ENCODE peak calls at places on chromosomes 12 and 14, in four cellular contexts. One of them, this sample, is unnamed. For H3K4me1, the result is how much of the 10 kb centered on the place peaks cover.

GRCh38 chr14:105469456-105470162 is 5.0 kb upstream of the CRIP2 start:
- DNase-seq in neuronal stem cell: no peak
- DNase-seq in transverse colon: no peak
- DNase-seq in esophagus squamous epithelium: no peak
- DNase-seq in this sample: no peak

GRCh38 chr12:116880213-116880816 is 926 bp downstream of the HRK start:
- DNase-seq in neuronal stem cell: no peak
- DNase-seq in transverse colon: no peak
- DNase-seq in esophagus squamous epithelium: no peak
- DNase-seq in this sample: peak

GRCh38 chr14:86057018-86057667 is 527.2 kb downstream of the FLRT2 start:
- DNase-seq in neuronal stem cell: no peak
- DNase-seq in transverse colon: no peak
- DNase-seq in esophagus squamous epithelium: no peak
- DNase-seq in this sample: peak

GRCh38 chr14:31947680-31948580 is 129.2 kb upstream of the ARHGAP5 start:
- DNase-seq in neuronal stem cell: no peak
- DNase-seq in transverse colon: no peak
- DNase-seq in esophagus squamous epithelium: no peak
- DNase-seq in this sample: no peak

GRCh38 chr12:51028811-51029146 is 2.6 kb upstream of the SLC11A2 start:
- DNase-seq in neuronal stem cell: no peak
- DNase-seq in transverse colon: no peak
- DNase-seq in esophagus squamous epithelium: no peak
- DNase-seq in this sample: no peak

GRCh38 chr12:53345486-53346195 is 9.5 kb upstream of the SP7 start:
- DNase-seq in neuronal stem cell: no peak
- DNase-seq in transverse colon: no peak
- DNase-seq in esophagus squamous epithelium: no peak
- DNase-seq in this sample: no peak

GRCh38 chr14:80202888-80203562 is 8.3 kb downstream of the DIO2 start:
- DNase-seq in neuronal stem cell: no peak
- DNase-seq in transverse colon: peak
- DNase-seq in esophagus squamous epithelium: no peak
- DNase-seq in this sample: peak

GRCh38 chr14:77151245-77151644 is 9.7 kb upstream of the ZDHHC22 start:
- DNase-seq in neuronal stem cell: peak
- DNase-seq in transverse colon: no peak
- DNase-seq in esophagus squamous epithelium: no peak
- DNase-seq in this sample: peak

GRCh38 chr14:60777856-60778578 is 43.5 kb downstream of the MNAT1 start:
- DNase-seq in neuronal stem cell: no peak
- DNase-seq in transverse colon: no peak
- DNase-seq in esophagus squamous epithelium: no peak
- DNase-seq in this sample: no peak

GRCh38 chr14:100297320-100298300 is 8.6 kb downstream of the SLC25A29 start:
- DNase-seq in neuronal stem cell: no peak
- DNase-seq in transverse colon: peak
- DNase-seq in esophagus squamous epithelium: no peak
- DNase-seq in this sample: no peak

GRCh38 chr14:100694579-100695422 is 31.9 kb upstream of the DLK1 start:
- DNase-seq in neuronal stem cell: no peak
- DNase-seq in transverse colon: no peak
- DNase-seq in esophagus squamous epithelium: no peak
- DNase-seq in this sample: no peak

GRCh38 chr14:99817331-99817730 is 24.1 kb downstream of the EML1 start:
- DNase-seq in neuronal stem cell: no peak
- DNase-seq in transverse colon: no peak
- DNase-seq in esophagus squamous epithelium: no peak
- DNase-seq in this sample: no peak

GRCh38 chr14:99234982-99235491 is 37.0 kb downstream of the BCL11B start:
- DNase-seq in neuronal stem cell: peak
- DNase-seq in transverse colon: no peak
- DNase-seq in esophagus squamous epithelium: no peak
- DNase-seq in this sample: peak

GRCh38 chr12:116551952-116552749 is 7.0 kb upstream of the MAP1LC3B2 start:
- DNase-seq in neuronal stem cell: no peak
- DNase-seq in transverse colon: no peak
- DNase-seq in esophagus squamous epithelium: no peak
- DNase-seq in this sample: peak

GRCh38 chr14:26008290-26008689 is 589.5 kb downstream of the NOVA1 start:
- DNase-seq in neuronal stem cell: no peak
- DNase-seq in transverse colon: no peak
- DNase-seq in esophagus squamous epithelium: no peak
- DNase-seq in this sample: peak

GRCh38 chr14:102088012-102088792 is 1.4 kb upstream of the HSP90AA1 start:
- DNase-seq in neuronal stem cell: no peak
- DNase-seq in transverse colon: peak
- DNase-seq in esophagus squamous epithelium: no peak
- DNase-seq in this sample: peak

GRCh38 chr12:93526786-93527428 is 45.6 kb upstream of the SOCS2 start:
- DNase-seq in neuronal stem cell: peak
- DNase-seq in transverse colon: no peak
- DNase-seq in esophagus squamous epithelium: no peak
- DNase-seq in this sample: peak

GRCh38 chr14:21528381-21529348 is 2.5 kb upstream of the SALL2 start:
- DNase-seq in neuronal stem cell: no peak
- DNase-seq in transverse colon: no peak
- DNase-seq in esophagus squamous epithelium: no peak
- DNase-seq in this sample: no peak

GRCh38 chr12:14993537-14994266 is 20.9 kb downstream of the PDE6H start:
- DNase-seq in neuronal stem cell: no peak
- DNase-seq in transverse colon: no peak
- DNase-seq in esophagus squamous epithelium: no peak
- DNase-seq in this sample: no peak

GRCh38 chr12:25518512-25518911 is 34.6 kb downstream of the LMNTD1 start:
- DNase-seq in neuronal stem cell: no peak
- DNase-seq in transverse colon: no peak
- DNase-seq in esophagus squamous epithelium: no peak
- DNase-seq in this sample: no peak

GRCh38 chr14:31241450-31242114 is 34.0 kb upstream of the HECTD1 start:
- DNase-seq in neuronal stem cell: no peak
- DNase-seq in transverse colon: no peak
- DNase-seq in esophagus squamous epithelium: no peak
- DNase-seq in this sample: no peak

GRCh38 chr12:43098078-43098477 is 453.9 kb downstream of the ADAMTS20 start:
- DNase-seq in neuronal stem cell: no peak
- DNase-seq in transverse colon: no peak
- DNase-seq in esophagus squamous epithelium: no peak
- DNase-seq in this sample: no peak

GRCh38 chr14:65449647-65450046 is 37.1 kb downstream of the FUT8 start:
- DNase-seq in neuronal stem cell: no peak
- DNase-seq in transverse colon: no peak
- DNase-seq in esophagus squamous epithelium: no peak
- DNase-seq in this sample: no peak

GRCh38 chr12:44021471-44021971 is 185.6 kb downstream of the TMEM117 start:
- DNase-seq in neuronal stem cell: no peak
- DNase-seq in transverse colon: no peak
- DNase-seq in esophagus squamous epithelium: no peak
- DNase-seq in this sample: no peak

GRCh38 chr12:64560395-64561301 is 49.6 kb upstream of the RASSF3 start:
- DNase-seq in neuronal stem cell: no peak
- DNase-seq in transverse colon: no peak
- DNase-seq in esophagus squamous epithelium: no peak
- DNase-seq in this sample: peak

GRCh38 chr12:56808954-56809353 is 45.8 kb downstream of the HSD17B6 start:
- DNase-seq in neuronal stem cell: no peak
- DNase-seq in transverse colon: no peak
- DNase-seq in esophagus squamous epithelium: no peak
- DNase-seq in this sample: no peak

GRCh38 chr12:119544780-119545625 is 48.6 kb upstream of the TMEM233 start:
- DNase-seq in neuronal stem cell: peak
- DNase-seq in transverse colon: peak
- DNase-seq in esophagus squamous epithelium: no peak
- DNase-seq in this sample: peak

GRCh38 chr12:50265770-50266524 is 17.4 kb downstream of the LIMA1 start:
- DNase-seq in neuronal stem cell: no peak
- DNase-seq in transverse colon: no peak
- DNase-seq in esophagus squamous epithelium: no peak
- DNase-seq in this sample: no peak

GRCh38 chr12:77577756-77578155 is 252.9 kb upstream of the NAV3 start:
- DNase-seq in neuronal stem cell: no peak
- DNase-seq in transverse colon: no peak
- DNase-seq in esophagus squamous epithelium: no peak
- DNase-seq in this sample: no peak

GRCh38 chr12:109615556-109616229 is 42.1 kb downstream of the MVK start:
- DNase-seq in neuronal stem cell: no peak
- DNase-seq in transverse colon: no peak
- DNase-seq in esophagus squamous epithelium: no peak
- DNase-seq in this sample: no peak

GRCh38 chr12:48816148-48816854 is 2.0 kb upstream of the CACNB3 start:
- DNase-seq in neuronal stem cell: no peak
- DNase-seq in transverse colon: peak
- DNase-seq in esophagus squamous epithelium: no peak
- DNase-seq in this sample: no peak

GRCh38 chr12:75837700-75838099 is 193.9 kb downstream of the PHLDA1 start:
- DNase-seq in neuronal stem cell: no peak
- DNase-seq in transverse colon: no peak
- DNase-seq in esophagus squamous epithelium: no peak
- DNase-seq in this sample: peak

GRCh38 chr12:120693848-120694247 is 6.9 kb downstream of the MLEC start:
- DNase-seq in neuronal stem cell: peak
- DNase-seq in transverse colon: no peak
- DNase-seq in esophagus squamous epithelium: no peak
- DNase-seq in this sample: peak

GRCh38 chr14:49897965-49898364 is 5.1 kb downstream of the ARF6 start:
- DNase-seq in neuronal stem cell: no peak
- DNase-seq in transverse colon: no peak
- DNase-seq in esophagus squamous epithelium: no peak
- DNase-seq in this sample: no peak
- H3K4me1 ChIP-seq in neuronal stem cell: under half
- H3K4me1 ChIP-seq in transverse colon: half or more
- H3K4me1 ChIP-seq in esophagus squamous epithelium: under half
- H3K4me1 ChIP-seq in this sample: under half

GRCh38 chr14:104101651-104102281 is 16.3 kb downstream of the ASPG start:
- DNase-seq in neuronal stem cell: no peak
- DNase-seq in transverse colon: peak
- DNase-seq in esophagus squamous epithelium: no peak
- DNase-seq in this sample: no peak

GRCh38 chr14:104103061-104104005 is 17.8 kb downstream of the ASPG start:
- DNase-seq in neuronal stem cell: no peak
- DNase-seq in transverse colon: peak
- DNase-seq in esophagus squamous epithelium: no peak
- DNase-seq in this sample: peak

GRCh38 chr14:104104006-104104901 is 18.8 kb downstream of the ASPG start:
- DNase-seq in neuronal stem cell: no peak
- DNase-seq in transverse colon: peak
- DNase-seq in esophagus squamous epithelium: no peak
- DNase-seq in this sample: no peak

GRCh38 chr14:104101086-104101621 is 15.7 kb downstream of the ASPG start:
- DNase-seq in neuronal stem cell: no peak
- DNase-seq in transverse colon: peak
- DNase-seq in esophagus squamous epithelium: no peak
- DNase-seq in this sample: no peak

DNA sequence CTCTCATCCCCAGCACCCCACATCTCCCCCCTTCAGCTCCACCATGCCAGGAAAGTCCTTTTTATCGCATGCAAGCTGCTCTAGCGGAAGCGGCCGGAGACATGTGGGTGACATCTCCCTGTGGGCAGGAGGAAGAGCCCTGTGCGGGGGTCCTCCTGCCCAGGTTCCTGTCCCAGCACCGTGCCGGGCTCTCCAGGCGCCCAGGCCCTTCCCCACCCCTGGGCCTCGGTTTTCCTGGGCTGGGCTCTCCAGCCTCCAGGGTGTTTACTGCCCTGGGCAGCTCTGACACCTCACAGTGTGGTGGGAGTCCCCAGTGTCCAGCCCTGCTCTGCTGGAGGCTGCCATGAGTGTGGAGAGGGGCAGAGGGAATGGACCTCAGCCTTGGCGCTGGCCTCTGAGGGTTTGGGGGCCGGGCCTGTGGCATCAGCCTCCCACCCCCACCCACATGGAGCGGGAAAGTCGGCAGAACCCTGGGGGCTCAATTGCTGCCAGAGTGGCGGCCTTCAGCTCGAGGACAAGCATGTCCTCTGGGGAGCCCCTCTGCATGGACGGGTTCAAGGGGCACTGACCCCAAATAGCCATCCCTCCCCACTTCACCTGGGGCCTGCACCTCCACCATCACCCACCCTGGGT is 16.9 kb downstream of the ASPG start:
- DNase-seq in neuronal stem cell: no peak
- DNase-seq in transverse colon: no peak
- DNase-seq in esophagus squamous epithelium: no peak
- DNase-seq in this sample: no peak
- H3K4me1 ChIP-seq in neuronal stem cell: under half
- H3K4me1 ChIP-seq in transverse colon: under half
- H3K4me1 ChIP-seq in esophagus squamous epithelium: half or more
- H3K4me1 ChIP-seq in this sample: under half

GRCh38 chr12:79919762-79920161 is 15.1 kb downstream of the PPP1R12A start:
- DNase-seq in neuronal stem cell: no peak
- DNase-seq in transverse colon: no peak
- DNase-seq in esophagus squamous epithelium: no peak
- DNase-seq in this sample: no peak

GRCh38 chr12:79926951-79927350 is 7.9 kb downstream of the PPP1R12A start:
- DNase-seq in neuronal stem cell: no peak
- DNase-seq in transverse colon: no peak
- DNase-seq in esophagus squamous epithelium: no peak
- DNase-seq in this sample: no peak

GRCh38 chr12:79920421-79921238 is 14.3 kb downstream of the PPP1R12A start:
- DNase-seq in neuronal stem cell: no peak
- DNase-seq in transverse colon: no peak
- DNase-seq in esophagus squamous epithelium: no peak
- DNase-seq in this sample: no peak

GRCh38 chr12:79925492-79925891 is 9.4 kb downstream of the PPP1R12A start:
- DNase-seq in neuronal stem cell: no peak
- DNase-seq in transverse colon: no peak
- DNase-seq in esophagus squamous epithelium: no peak
- DNase-seq in this sample: no peak

GRCh38 chr12:79921786-79922185 is 13.1 kb downstream of the PPP1R12A start:
- DNase-seq in neuronal stem cell: no peak
- DNase-seq in transverse colon: peak
- DNase-seq in esophagus squamous epithelium: no peak
- DNase-seq in this sample: no peak
- H3K4me1 ChIP-seq in neuronal stem cell: under half
- H3K4me1 ChIP-seq in transverse colon: half or more
- H3K4me1 ChIP-seq in esophagus squamous epithelium: under half
- H3K4me1 ChIP-seq in this sample: under half

DNA sequence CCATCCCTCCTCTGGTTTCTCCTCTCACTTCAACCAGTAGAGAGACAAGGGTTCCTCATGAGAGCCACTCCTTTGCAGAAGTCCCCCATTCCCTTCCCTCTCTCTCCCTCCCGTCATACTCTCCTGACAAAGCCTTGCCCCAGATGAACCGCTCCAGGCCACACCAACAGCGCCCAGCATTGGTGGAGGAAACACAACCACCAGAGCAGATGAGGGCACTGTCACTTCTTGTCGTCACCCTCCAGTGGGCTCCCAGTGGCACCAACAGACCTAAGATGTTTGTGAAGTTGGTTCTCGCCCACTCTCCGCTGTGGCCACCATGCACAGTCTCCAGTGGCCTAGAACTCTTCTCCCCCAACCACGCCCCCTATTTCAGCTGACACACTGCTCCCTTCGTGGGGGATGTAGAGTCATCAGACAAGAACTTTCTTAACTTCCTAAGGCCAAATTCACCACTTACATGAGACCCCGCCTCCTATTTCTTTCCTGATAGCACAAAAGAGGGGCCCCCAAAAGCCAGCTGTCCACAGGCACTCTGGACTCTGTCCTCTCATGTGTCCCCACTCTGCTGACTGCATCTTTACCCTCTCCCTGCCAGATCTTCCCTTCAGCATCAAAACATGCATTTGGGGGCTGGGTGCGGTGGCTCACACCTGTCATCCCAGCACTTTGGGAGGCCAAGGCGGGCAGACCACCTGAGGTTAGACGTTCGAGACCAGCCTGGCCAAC is 29.2 kb upstream of the PLEKHG6 start:
- DNase-seq in neuronal stem cell: no peak
- DNase-seq in transverse colon: no peak
- DNase-seq in esophagus squamous epithelium: no peak
- DNase-seq in this sample: no peak
- H3K4me1 ChIP-seq in neuronal stem cell: under half
- H3K4me1 ChIP-seq in transverse colon: under half
- H3K4me1 ChIP-seq in esophagus squamous epithelium: under half
- H3K4me1 ChIP-seq in this sample: under half

This sample was measured in neural progenitor cell.